ENCODE peak calls at places on chromosomes 13 and 19, in eight cellular contexts. One of them, this sample, is unnamed.

GRCh38 chr13:21259571-21260455 is 83.4 kb downstream of the MRPL57 start:
- DNase-seq in right lobe of liver: no peak
- DNase-seq in A549: no peak
- DNase-seq in body of pancreas: no peak
- DNase-seq in heart left ventricle: no peak
- DNase-seq in HCT116: no peak
- DNase-seq in transverse colon: no peak
- DNase-seq in uterus: no peak
- DNase-seq in this sample: no peak

GRCh38 chr19:18741566-18742121 is 49.5 kb downstream of the COMP start:
- DNase-seq in right lobe of liver: no peak
- DNase-seq in A549: no peak
- DNase-seq in body of pancreas: peak
- DNase-seq in heart left ventricle: no peak
- DNase-seq in HCT116: no peak
- DNase-seq in transverse colon: peak
- DNase-seq in uterus: peak
- DNase-seq in this sample: no peak

GRCh38 chr13:64755961-64756360 is 2474.2 kb downstream of the PCDH9 start:
- DNase-seq in right lobe of liver: no peak
- DNase-seq in A549: no peak
- DNase-seq in body of pancreas: no peak
- DNase-seq in heart left ventricle: no peak
- DNase-seq in HCT116: no peak
- DNase-seq in transverse colon: no peak
- DNase-seq in uterus: no peak
- DNase-seq in this sample: no peak

GRCh38 chr19:44582581-44583265 is 30.6 kb upstream of the IGSF23 start:
- DNase-seq in right lobe of liver: peak
- DNase-seq in A549: peak
- DNase-seq in body of pancreas: peak
- DNase-seq in heart left ventricle: no peak
- DNase-seq in HCT116: peak
- DNase-seq in transverse colon: peak
- DNase-seq in uterus: no peak
- DNase-seq in this sample: peak

GRCh38 chr13:71685072-71685471 is 181.9 kb downstream of the DACH1 start:
- DNase-seq in right lobe of liver: no peak
- DNase-seq in A549: no peak
- DNase-seq in body of pancreas: no peak
- DNase-seq in heart left ventricle: no peak
- DNase-seq in HCT116: no peak
- DNase-seq in transverse colon: no peak
- DNase-seq in uterus: no peak
- DNase-seq in this sample: no peak

GRCh38 chr19:3556978-3557460 is 367 bp downstream of the MFSD12 start:
- DNase-seq in right lobe of liver: peak
- DNase-seq in A549: peak
- DNase-seq in body of pancreas: peak
- DNase-seq in heart left ventricle: no peak
- DNase-seq in HCT116: no peak
- DNase-seq in transverse colon: peak
- DNase-seq in uterus: no peak
- DNase-seq in this sample: no peak

GRCh38 chr19:2701361-2702169 is 929 bp downstream of the GNG7 start:
- DNase-seq in right lobe of liver: no peak
- DNase-seq in A549: no peak
- DNase-seq in body of pancreas: no peak
- DNase-seq in heart left ventricle: no peak
- DNase-seq in HCT116: no peak
- DNase-seq in transverse colon: no peak
- DNase-seq in uterus: no peak
- DNase-seq in this sample: no peak

GRCh38 chr19:31135841-31136240 is 213.4 kb downstream of the TSHZ3 start:
- DNase-seq in right lobe of liver: no peak
- DNase-seq in A549: no peak
- DNase-seq in body of pancreas: no peak
- DNase-seq in heart left ventricle: no peak
- DNase-seq in HCT116: no peak
- DNase-seq in transverse colon: no peak
- DNase-seq in uterus: no peak
- DNase-seq in this sample: no peak

GRCh38 chr13:35225582-35225981 is 250.9 kb downstream of the MAB21L1 start:
- DNase-seq in right lobe of liver: no peak
- DNase-seq in A549: no peak
- DNase-seq in body of pancreas: no peak
- DNase-seq in heart left ventricle: no peak
- DNase-seq in HCT116: no peak
- DNase-seq in transverse colon: no peak
- DNase-seq in uterus: no peak
- DNase-seq in this sample: no peak

GRCh38 chr13:107585466-107585865 is 629.9 kb downstream of the LIG4 start:
- DNase-seq in right lobe of liver: no peak
- DNase-seq in A549: no peak
- DNase-seq in body of pancreas: peak
- DNase-seq in heart left ventricle: no peak
- DNase-seq in HCT116: no peak
- DNase-seq in transverse colon: no peak
- DNase-seq in uterus: no peak
- DNase-seq in this sample: no peak

GRCh38 chr19:32581704-32582164 is 744 bp downstream of the PDCD5 start:
- DNase-seq in right lobe of liver: peak
- DNase-seq in A549: peak
- DNase-seq in body of pancreas: no peak
- DNase-seq in heart left ventricle: peak
- DNase-seq in HCT116: no peak
- DNase-seq in transverse colon: peak
- DNase-seq in uterus: peak
- DNase-seq in this sample: peak

GRCh38 chr19:32576790-32577189 is 4.2 kb upstream of the PDCD5 start:
- DNase-seq in right lobe of liver: no peak
- DNase-seq in A549: no peak
- DNase-seq in body of pancreas: no peak
- DNase-seq in heart left ventricle: no peak
- DNase-seq in HCT116: no peak
- DNase-seq in transverse colon: no peak
- DNase-seq in uterus: no peak
- DNase-seq in this sample: no peak

GRCh38 chr19:32580353-32580900 is 563 bp upstream of the PDCD5 start:
- DNase-seq in right lobe of liver: no peak
- DNase-seq in A549: no peak
- DNase-seq in body of pancreas: no peak
- DNase-seq in heart left ventricle: no peak
- DNase-seq in HCT116: no peak
- DNase-seq in transverse colon: no peak
- DNase-seq in uterus: no peak
- DNase-seq in this sample: no peak

DNA sequence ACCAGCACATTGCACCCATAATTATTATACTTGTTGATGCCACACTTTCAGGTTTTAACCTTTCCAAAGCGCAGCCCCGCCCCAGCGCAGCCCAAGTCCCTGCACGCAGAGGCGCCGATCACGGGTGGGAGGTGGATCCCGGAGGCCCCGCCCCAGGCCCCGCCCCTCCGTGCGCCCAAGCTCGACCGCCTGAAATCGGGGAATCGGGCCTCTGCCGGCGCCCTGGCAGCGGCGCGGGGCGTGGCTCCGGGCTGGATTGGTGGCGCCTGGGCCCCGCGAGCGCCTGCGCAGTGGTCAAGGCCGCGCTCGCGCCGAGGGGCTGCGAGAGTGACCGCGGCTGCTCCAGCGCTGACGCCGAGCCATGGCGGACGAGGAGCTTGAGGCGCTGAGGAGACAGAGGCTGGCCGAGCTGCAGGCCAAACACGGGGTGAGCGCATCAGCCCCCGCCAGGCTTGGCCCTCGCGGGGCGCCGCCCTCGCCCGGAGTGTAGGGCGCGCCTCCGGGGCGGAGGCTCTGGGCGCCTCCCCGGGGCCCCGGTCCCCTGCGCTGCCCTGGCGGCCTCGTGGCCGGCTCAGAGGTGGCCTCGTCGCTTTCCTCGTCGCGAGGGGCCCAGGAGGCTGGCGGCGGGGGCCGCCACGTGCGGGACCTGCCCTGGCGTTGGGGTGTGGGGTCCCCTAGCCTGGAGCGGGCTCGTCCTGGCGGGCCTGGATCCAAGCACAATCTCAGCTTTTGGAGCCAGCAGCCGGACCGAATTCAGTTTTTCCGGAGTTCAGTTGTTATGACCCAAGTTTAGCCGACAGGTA is at the start of gene PDCD5:
- DNase-seq in right lobe of liver: peak
- DNase-seq in A549: peak
- DNase-seq in body of pancreas: peak
- DNase-seq in heart left ventricle: peak
- DNase-seq in HCT116: peak
- DNase-seq in transverse colon: peak
- DNase-seq in uterus: peak
- DNase-seq in this sample: peak
- TF ChIP-seq POLR2A in right lobe of liver: peak
- TF ChIP-seq POLR2A in A549: peak
- TF ChIP-seq POLR2A in body of pancreas: peak
- TF ChIP-seq POLR2A in heart left ventricle: no peak
- TF ChIP-seq POLR2A in HCT116: peak
- TF ChIP-seq POLR2A in transverse colon: peak
- TF ChIP-seq POLR2A in uterus: peak
- TF ChIP-seq POLR2A in this sample: peak

DNA sequence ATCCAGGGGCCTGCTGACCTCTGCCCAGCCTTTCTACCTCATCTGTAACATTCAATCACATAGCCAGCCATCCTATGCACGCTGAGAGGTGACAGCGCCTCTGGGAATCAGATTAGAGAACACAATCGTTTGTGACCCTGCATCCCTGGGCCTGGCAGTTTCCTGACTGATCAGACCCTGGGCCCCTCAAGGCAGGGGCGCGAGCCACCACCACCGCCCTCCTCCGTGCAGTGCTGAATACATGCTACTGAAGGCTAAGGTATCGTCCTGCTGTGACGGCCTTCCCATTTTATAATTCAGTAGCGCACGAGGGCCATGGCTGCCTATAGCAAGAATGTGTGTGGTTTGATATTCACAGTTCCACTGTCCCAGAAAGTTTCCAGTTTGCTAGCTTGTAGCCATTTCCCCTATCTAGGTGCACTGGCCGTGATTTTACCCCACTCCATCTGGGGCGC is 1.2 kb downstream of the TMTC4 start:
- DNase-seq in right lobe of liver: no peak
- DNase-seq in A549: no peak
- DNase-seq in body of pancreas: no peak
- DNase-seq in heart left ventricle: no peak
- DNase-seq in HCT116: no peak
- DNase-seq in transverse colon: no peak
- DNase-seq in uterus: no peak
- DNase-seq in this sample: no peak
- TF ChIP-seq POLR2A in right lobe of liver: no peak
- TF ChIP-seq POLR2A in A549: no peak
- TF ChIP-seq POLR2A in body of pancreas: no peak
- TF ChIP-seq POLR2A in heart left ventricle: no peak
- TF ChIP-seq POLR2A in HCT116: no peak
- TF ChIP-seq POLR2A in transverse colon: no peak
- TF ChIP-seq POLR2A in uterus: no peak
- TF ChIP-seq POLR2A in this sample: no peak

GRCh38 chr19:45782820-45783785 is 813 bp upstream of the DMPK start:
- DNase-seq in right lobe of liver: no peak
- DNase-seq in A549: peak
- DNase-seq in body of pancreas: no peak
- DNase-seq in heart left ventricle: peak
- DNase-seq in HCT116: no peak
- DNase-seq in transverse colon: peak
- DNase-seq in uterus: peak
- DNase-seq in this sample: peak

GRCh38 chr19:45780448-45781281 is 1.6 kb downstream of the DMPK start:
- DNase-seq in right lobe of liver: no peak
- DNase-seq in A549: peak
- DNase-seq in body of pancreas: peak
- DNase-seq in heart left ventricle: no peak
- DNase-seq in HCT116: no peak
- DNase-seq in transverse colon: no peak
- DNase-seq in uterus: peak
- DNase-seq in this sample: no peak

GRCh38 chr19:45784096-45784495 is 1.8 kb upstream of the DMPK start:
- DNase-seq in right lobe of liver: no peak
- DNase-seq in A549: no peak
- DNase-seq in body of pancreas: no peak
- DNase-seq in heart left ventricle: no peak
- DNase-seq in HCT116: no peak
- DNase-seq in transverse colon: no peak
- DNase-seq in uterus: no peak
- DNase-seq in this sample: no peak

GRCh38 chr19:45781282-45782161 is 768 bp downstream of the DMPK start:
- DNase-seq in right lobe of liver: peak
- DNase-seq in A549: peak
- DNase-seq in body of pancreas: peak
- DNase-seq in heart left ventricle: no peak
- DNase-seq in HCT116: no peak
- DNase-seq in transverse colon: peak
- DNase-seq in uterus: peak
- DNase-seq in this sample: peak

DNA sequence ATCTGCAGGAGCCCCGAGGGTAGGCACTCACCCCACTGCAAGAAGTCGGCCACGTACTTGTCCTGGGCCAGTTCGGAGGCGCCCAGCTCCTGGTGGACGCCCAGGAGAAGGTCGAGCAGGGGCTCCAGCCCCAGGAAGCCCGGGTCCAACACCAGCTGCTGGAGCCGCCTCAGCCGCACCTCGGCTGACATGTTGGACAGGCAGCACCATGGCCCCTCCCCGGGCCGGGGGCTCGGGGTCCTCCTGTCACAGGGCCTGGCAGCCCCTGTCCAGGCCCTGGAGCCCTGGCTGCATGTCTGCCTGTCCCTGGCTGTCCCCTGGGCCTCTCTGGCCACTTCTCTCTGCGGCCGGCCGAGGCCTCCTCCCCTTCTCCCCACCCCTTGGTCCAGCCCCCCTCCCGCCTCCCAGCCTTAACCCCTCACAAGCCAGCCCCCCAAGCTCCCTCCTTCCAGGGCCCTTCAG is at the start of gene DMPK:
- DNase-seq in right lobe of liver: no peak
- DNase-seq in A549: peak
- DNase-seq in body of pancreas: peak
- DNase-seq in heart left ventricle: peak
- DNase-seq in HCT116: no peak
- DNase-seq in transverse colon: no peak
- DNase-seq in uterus: peak
- DNase-seq in this sample: no peak
- TF ChIP-seq POLR2A in right lobe of liver: no peak
- TF ChIP-seq POLR2A in A549: no peak
- TF ChIP-seq POLR2A in body of pancreas: peak
- TF ChIP-seq POLR2A in heart left ventricle: no peak
- TF ChIP-seq POLR2A in HCT116: no peak
- TF ChIP-seq POLR2A in transverse colon: no peak
- TF ChIP-seq POLR2A in uterus: no peak
- TF ChIP-seq POLR2A in this sample: no peak

DNA sequence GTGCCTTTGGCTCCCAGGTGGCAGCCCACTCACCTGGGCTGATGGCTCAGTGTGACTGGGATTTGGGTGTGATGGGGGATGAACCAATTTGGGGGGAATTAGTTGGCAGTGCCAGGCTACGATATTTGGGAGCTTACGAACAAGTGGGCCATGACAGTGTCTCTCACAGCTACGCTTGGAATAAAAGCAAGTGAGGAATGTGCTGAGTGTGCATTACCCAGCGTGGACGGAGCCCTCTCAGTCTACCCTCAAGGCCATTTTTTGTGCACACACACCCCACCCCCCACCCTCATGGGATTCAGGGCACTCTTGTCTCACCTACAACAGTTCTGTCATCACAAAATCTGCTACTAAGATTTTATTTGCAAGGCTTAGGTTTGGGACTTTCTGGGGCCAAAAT is 329.1 kb downstream of the NDFIP2 start:
- DNase-seq in right lobe of liver: no peak
- DNase-seq in A549: no peak
- DNase-seq in body of pancreas: no peak
- DNase-seq in heart left ventricle: no peak
- DNase-seq in HCT116: no peak
- DNase-seq in transverse colon: no peak
- DNase-seq in uterus: no peak
- DNase-seq in this sample: no peak
- TF ChIP-seq POLR2A in right lobe of liver: no peak
- TF ChIP-seq POLR2A in A549: no peak
- TF ChIP-seq POLR2A in body of pancreas: no peak
- TF ChIP-seq POLR2A in heart left ventricle: no peak
- TF ChIP-seq POLR2A in HCT116: no peak
- TF ChIP-seq POLR2A in transverse colon: no peak
- TF ChIP-seq POLR2A in uterus: no peak
- TF ChIP-seq POLR2A in this sample: no peak